ENCODE peak calls at places on chromosomes 1 and 21, in eight cellular contexts. One of them, this sample, is unnamed.

GRCh38 chr1:76939107-76939816 is 72.0 kb downstream of the ST6GALNAC5 start:
- DNase-seq in choroid plexus epithelial cell: peak
- DNase-seq in CD8-positive, alpha-beta T cell: no peak
- DNase-seq in effector memory CD4-positive, alpha-beta T cell: no peak
- DNase-seq in fibroblast of pulmonary artery: peak
- DNase-seq in ovary: no peak
- DNase-seq in heart right ventricle: no peak
- DNase-seq in IMR-90: peak
- DNase-seq in this sample: peak

GRCh38 chr1:10980094-10980577 is 32.3 kb upstream of the TARDBP start:
- DNase-seq in choroid plexus epithelial cell: peak
- DNase-seq in CD8-positive, alpha-beta T cell: no peak
- DNase-seq in effector memory CD4-positive, alpha-beta T cell: no peak
- DNase-seq in fibroblast of pulmonary artery: peak
- DNase-seq in ovary: peak
- DNase-seq in heart right ventricle: peak
- DNase-seq in IMR-90: peak
- DNase-seq in this sample: no peak

GRCh38 chr1:161709373-161709772 is 2.3 kb downstream of the FCRLA start:
- DNase-seq in choroid plexus epithelial cell: no peak
- DNase-seq in CD8-positive, alpha-beta T cell: no peak
- DNase-seq in effector memory CD4-positive, alpha-beta T cell: no peak
- DNase-seq in fibroblast of pulmonary artery: no peak
- DNase-seq in ovary: no peak
- DNase-seq in heart right ventricle: no peak
- DNase-seq in IMR-90: no peak
- DNase-seq in this sample: no peak

GRCh38 chr21:23853796-23854379 is 1753.4 kb downstream of the MRPL39 start:
- DNase-seq in choroid plexus epithelial cell: peak
- DNase-seq in CD8-positive, alpha-beta T cell: no peak
- DNase-seq in effector memory CD4-positive, alpha-beta T cell: no peak
- DNase-seq in fibroblast of pulmonary artery: peak
- DNase-seq in ovary: no peak
- DNase-seq in heart right ventricle: no peak
- DNase-seq in IMR-90: peak
- DNase-seq in this sample: no peak

GRCh38 chr1:119660253-119661078 is 12.4 kb upstream of the ZNF697 start:
- DNase-seq in choroid plexus epithelial cell: no peak
- DNase-seq in CD8-positive, alpha-beta T cell: no peak
- DNase-seq in effector memory CD4-positive, alpha-beta T cell: no peak
- DNase-seq in fibroblast of pulmonary artery: no peak
- DNase-seq in ovary: no peak
- DNase-seq in heart right ventricle: no peak
- DNase-seq in IMR-90: no peak
- DNase-seq in this sample: no peak

GRCh38 chr1:181059435-181059834 is 25.7 kb downstream of the MR1 start:
- DNase-seq in choroid plexus epithelial cell: no peak
- DNase-seq in CD8-positive, alpha-beta T cell: no peak
- DNase-seq in effector memory CD4-positive, alpha-beta T cell: no peak
- DNase-seq in fibroblast of pulmonary artery: no peak
- DNase-seq in ovary: no peak
- DNase-seq in heart right ventricle: no peak
- DNase-seq in IMR-90: no peak
- DNase-seq in this sample: no peak

GRCh38 chr1:93574991-93575390 is 106.6 kb downstream of the BCAR3 start:
- DNase-seq in choroid plexus epithelial cell: no peak
- DNase-seq in CD8-positive, alpha-beta T cell: no peak
- DNase-seq in effector memory CD4-positive, alpha-beta T cell: no peak
- DNase-seq in fibroblast of pulmonary artery: no peak
- DNase-seq in ovary: no peak
- DNase-seq in heart right ventricle: no peak
- DNase-seq in IMR-90: no peak
- DNase-seq in this sample: no peak

GRCh38 chr1:230708631-230709580 is 5.0 kb downstream of the AGT start:
- DNase-seq in choroid plexus epithelial cell: no peak
- DNase-seq in CD8-positive, alpha-beta T cell: no peak
- DNase-seq in effector memory CD4-positive, alpha-beta T cell: no peak
- DNase-seq in fibroblast of pulmonary artery: no peak
- DNase-seq in ovary: no peak
- DNase-seq in heart right ventricle: peak
- DNase-seq in IMR-90: no peak
- DNase-seq in this sample: no peak

GRCh38 chr1:82931051-82931450 is 1067.9 kb downstream of the TTLL7 start:
- DNase-seq in choroid plexus epithelial cell: peak
- DNase-seq in CD8-positive, alpha-beta T cell: no peak
- DNase-seq in effector memory CD4-positive, alpha-beta T cell: no peak
- DNase-seq in fibroblast of pulmonary artery: peak
- DNase-seq in ovary: no peak
- DNase-seq in heart right ventricle: no peak
- DNase-seq in IMR-90: no peak
- DNase-seq in this sample: no peak

GRCh38 chr1:208538587-208538986 is 294.4 kb upstream of the PLXNA2 start:
- DNase-seq in choroid plexus epithelial cell: no peak
- DNase-seq in CD8-positive, alpha-beta T cell: no peak
- DNase-seq in effector memory CD4-positive, alpha-beta T cell: no peak
- DNase-seq in fibroblast of pulmonary artery: no peak
- DNase-seq in ovary: no peak
- DNase-seq in heart right ventricle: no peak
- DNase-seq in IMR-90: no peak
- DNase-seq in this sample: no peak
- H3K4me3 ChIP-seq in choroid plexus epithelial cell: no peak
- H3K4me3 ChIP-seq in CD8-positive, alpha-beta T cell: no peak
- H3K4me3 ChIP-seq in effector memory CD4-positive, alpha-beta T cell: no peak
- H3K4me3 ChIP-seq in fibroblast of pulmonary artery: no peak
- H3K4me3 ChIP-seq in ovary: no peak
- H3K4me3 ChIP-seq in heart right ventricle: no peak
- H3K4me3 ChIP-seq in IMR-90: no peak
- H3K4me3 ChIP-seq in this sample: no peak

GRCh38 chr1:187627516-187627915 is 798.8 kb downstream of the PLA2G4A start:
- DNase-seq in choroid plexus epithelial cell: no peak
- DNase-seq in CD8-positive, alpha-beta T cell: no peak
- DNase-seq in effector memory CD4-positive, alpha-beta T cell: no peak
- DNase-seq in fibroblast of pulmonary artery: no peak
- DNase-seq in ovary: no peak
- DNase-seq in heart right ventricle: no peak
- DNase-seq in IMR-90: no peak
- DNase-seq in this sample: no peak
- H3K4me3 ChIP-seq in choroid plexus epithelial cell: no peak
- H3K4me3 ChIP-seq in CD8-positive, alpha-beta T cell: no peak
- H3K4me3 ChIP-seq in effector memory CD4-positive, alpha-beta T cell: no peak
- H3K4me3 ChIP-seq in fibroblast of pulmonary artery: no peak
- H3K4me3 ChIP-seq in ovary: no peak
- H3K4me3 ChIP-seq in heart right ventricle: no peak
- H3K4me3 ChIP-seq in IMR-90: no peak
- H3K4me3 ChIP-seq in this sample: no peak

DNA sequence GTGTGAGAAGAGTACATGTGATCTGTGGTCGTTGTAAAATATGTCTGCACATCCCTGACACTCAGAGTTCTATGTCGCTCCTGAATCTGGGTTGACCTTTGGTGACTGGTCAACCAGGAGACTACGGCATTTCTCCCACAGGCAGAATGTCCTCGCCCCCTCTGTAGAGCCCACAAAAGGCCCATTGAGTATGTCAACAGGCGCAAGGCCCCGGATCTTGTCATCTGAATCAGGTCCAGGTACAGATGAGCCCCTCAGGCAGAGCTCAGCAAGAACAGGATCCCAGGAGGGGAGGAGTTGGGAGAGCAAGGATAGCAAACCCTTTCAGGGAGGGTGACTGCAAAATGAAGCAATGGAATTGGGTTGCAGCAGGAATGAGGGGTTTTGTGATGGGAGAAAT is 126.5 kb downstream of the MATN1 start:
- DNase-seq in choroid plexus epithelial cell: no peak
- DNase-seq in CD8-positive, alpha-beta T cell: no peak
- DNase-seq in effector memory CD4-positive, alpha-beta T cell: no peak
- DNase-seq in fibroblast of pulmonary artery: no peak
- DNase-seq in ovary: no peak
- DNase-seq in heart right ventricle: peak
- DNase-seq in IMR-90: no peak
- DNase-seq in this sample: no peak
- H3K4me3 ChIP-seq in choroid plexus epithelial cell: no peak
- H3K4me3 ChIP-seq in CD8-positive, alpha-beta T cell: no peak
- H3K4me3 ChIP-seq in effector memory CD4-positive, alpha-beta T cell: no peak
- H3K4me3 ChIP-seq in fibroblast of pulmonary artery: no peak
- H3K4me3 ChIP-seq in ovary: no peak
- H3K4me3 ChIP-seq in heart right ventricle: no peak
- H3K4me3 ChIP-seq in IMR-90: no peak
- H3K4me3 ChIP-seq in this sample: no peak

GRCh38 chr1:165840419-165840818 is 13.0 kb downstream of the UCK2 start:
- DNase-seq in choroid plexus epithelial cell: no peak
- DNase-seq in CD8-positive, alpha-beta T cell: no peak
- DNase-seq in effector memory CD4-positive, alpha-beta T cell: no peak
- DNase-seq in fibroblast of pulmonary artery: no peak
- DNase-seq in ovary: no peak
- DNase-seq in heart right ventricle: no peak
- DNase-seq in IMR-90: no peak
- DNase-seq in this sample: no peak

GRCh38 chr1:165843304-165843703 is 15.9 kb downstream of the UCK2 start:
- DNase-seq in choroid plexus epithelial cell: no peak
- DNase-seq in CD8-positive, alpha-beta T cell: no peak
- DNase-seq in effector memory CD4-positive, alpha-beta T cell: no peak
- DNase-seq in fibroblast of pulmonary artery: no peak
- DNase-seq in ovary: no peak
- DNase-seq in heart right ventricle: no peak
- DNase-seq in IMR-90: peak
- DNase-seq in this sample: no peak

GRCh38 chr1:165841582-165842362 is 14.4 kb downstream of the UCK2 start:
- DNase-seq in choroid plexus epithelial cell: peak
- DNase-seq in CD8-positive, alpha-beta T cell: no peak
- DNase-seq in effector memory CD4-positive, alpha-beta T cell: no peak
- DNase-seq in fibroblast of pulmonary artery: peak
- DNase-seq in ovary: no peak
- DNase-seq in heart right ventricle: no peak
- DNase-seq in IMR-90: peak
- DNase-seq in this sample: no peak

GRCh38 chr1:165844114-165844798 is 16.8 kb downstream of the UCK2 start:
- DNase-seq in choroid plexus epithelial cell: no peak
- DNase-seq in CD8-positive, alpha-beta T cell: no peak
- DNase-seq in effector memory CD4-positive, alpha-beta T cell: no peak
- DNase-seq in fibroblast of pulmonary artery: no peak
- DNase-seq in ovary: no peak
- DNase-seq in heart right ventricle: no peak
- DNase-seq in IMR-90: no peak
- DNase-seq in this sample: no peak

GRCh38 chr1:165842363-165843129 is 15.1 kb downstream of the UCK2 start:
- DNase-seq in choroid plexus epithelial cell: peak
- DNase-seq in CD8-positive, alpha-beta T cell: no peak
- DNase-seq in effector memory CD4-positive, alpha-beta T cell: no peak
- DNase-seq in fibroblast of pulmonary artery: peak
- DNase-seq in ovary: no peak
- DNase-seq in heart right ventricle: peak
- DNase-seq in IMR-90: peak
- DNase-seq in this sample: no peak
- H3K4me3 ChIP-seq in choroid plexus epithelial cell: no peak
- H3K4me3 ChIP-seq in CD8-positive, alpha-beta T cell: no peak
- H3K4me3 ChIP-seq in effector memory CD4-positive, alpha-beta T cell: no peak
- H3K4me3 ChIP-seq in fibroblast of pulmonary artery: no peak
- H3K4me3 ChIP-seq in ovary: no peak
- H3K4me3 ChIP-seq in heart right ventricle: no peak
- H3K4me3 ChIP-seq in IMR-90: no peak
- H3K4me3 ChIP-seq in this sample: no peak

GRCh38 chr1:243850013-243850367 is at the start of gene AKT3:
- DNase-seq in choroid plexus epithelial cell: no peak
- DNase-seq in CD8-positive, alpha-beta T cell: no peak
- DNase-seq in effector memory CD4-positive, alpha-beta T cell: no peak
- DNase-seq in fibroblast of pulmonary artery: no peak
- DNase-seq in ovary: no peak
- DNase-seq in heart right ventricle: no peak
- DNase-seq in IMR-90: no peak
- DNase-seq in this sample: no peak

GRCh38 chr1:243846761-243847160 is 3.3 kb downstream of the AKT3 start:
- DNase-seq in choroid plexus epithelial cell: no peak
- DNase-seq in CD8-positive, alpha-beta T cell: no peak
- DNase-seq in effector memory CD4-positive, alpha-beta T cell: no peak
- DNase-seq in fibroblast of pulmonary artery: no peak
- DNase-seq in ovary: no peak
- DNase-seq in heart right ventricle: no peak
- DNase-seq in IMR-90: no peak
- DNase-seq in this sample: no peak

GRCh38 chr1:243850368-243851128 is 505 bp upstream of the AKT3 start:
- DNase-seq in choroid plexus epithelial cell: peak
- DNase-seq in CD8-positive, alpha-beta T cell: peak
- DNase-seq in effector memory CD4-positive, alpha-beta T cell: peak
- DNase-seq in fibroblast of pulmonary artery: peak
- DNase-seq in ovary: peak
- DNase-seq in heart right ventricle: peak
- DNase-seq in IMR-90: peak
- DNase-seq in this sample: no peak

GRCh38 chr1:243849089-243850012 is 692 bp downstream of the AKT3 start:
- DNase-seq in choroid plexus epithelial cell: peak
- DNase-seq in CD8-positive, alpha-beta T cell: peak
- DNase-seq in effector memory CD4-positive, alpha-beta T cell: peak
- DNase-seq in fibroblast of pulmonary artery: peak
- DNase-seq in ovary: peak
- DNase-seq in heart right ventricle: peak
- DNase-seq in IMR-90: peak
- DNase-seq in this sample: no peak

DNA sequence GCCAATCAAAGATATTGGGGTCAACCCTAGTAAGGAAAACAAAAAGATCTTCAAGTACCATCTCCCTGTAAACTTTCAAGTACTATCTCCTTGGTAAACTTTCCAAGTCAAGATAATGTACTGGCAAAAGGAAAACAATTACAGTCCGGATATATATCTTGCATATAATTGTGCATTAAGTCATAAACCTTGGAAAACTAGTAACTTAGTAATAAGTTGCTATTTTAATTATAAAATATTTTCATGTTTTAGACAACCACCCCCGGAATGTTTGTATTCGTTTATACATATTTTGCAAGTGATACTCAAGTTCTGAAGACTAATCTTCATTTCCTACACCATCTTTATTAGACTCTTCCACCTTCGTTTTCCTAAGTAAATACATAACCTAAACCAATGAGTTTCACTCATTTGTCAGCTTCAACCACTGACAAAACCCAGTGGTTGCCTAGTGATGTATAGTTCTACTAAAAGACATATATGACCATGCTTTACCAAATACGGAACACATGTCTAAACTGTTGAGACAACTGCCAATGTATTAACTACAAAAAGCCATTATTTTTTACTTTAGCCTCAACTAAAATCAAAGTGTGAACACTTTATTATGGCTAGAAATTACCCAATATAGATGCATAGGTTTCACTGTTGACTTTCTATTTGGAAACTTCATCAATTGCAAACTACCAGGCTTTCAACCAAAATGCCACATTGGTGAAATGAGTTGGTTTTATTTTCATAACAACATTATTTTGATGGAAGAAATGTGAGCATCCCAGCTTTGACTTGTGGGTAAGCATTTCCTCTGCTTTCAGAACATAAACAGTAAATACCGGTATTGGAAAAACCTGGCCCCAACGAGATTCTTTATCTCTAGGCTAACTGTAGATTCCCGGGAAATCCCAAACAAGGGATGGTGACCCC is 1.6 kb downstream of the AKT3 start:
- DNase-seq in choroid plexus epithelial cell: no peak
- DNase-seq in CD8-positive, alpha-beta T cell: no peak
- DNase-seq in effector memory CD4-positive, alpha-beta T cell: no peak
- DNase-seq in fibroblast of pulmonary artery: no peak
- DNase-seq in ovary: no peak
- DNase-seq in heart right ventricle: no peak
- DNase-seq in IMR-90: no peak
- DNase-seq in this sample: no peak
- H3K4me3 ChIP-seq in choroid plexus epithelial cell: peak
- H3K4me3 ChIP-seq in CD8-positive, alpha-beta T cell: peak
- H3K4me3 ChIP-seq in effector memory CD4-positive, alpha-beta T cell: peak
- H3K4me3 ChIP-seq in fibroblast of pulmonary artery: peak
- H3K4me3 ChIP-seq in ovary: peak
- H3K4me3 ChIP-seq in heart right ventricle: peak
- H3K4me3 ChIP-seq in IMR-90: peak
- H3K4me3 ChIP-seq in this sample: peak

GRCh38 chr21:41686664-41687063 is 80.2 kb downstream of the RIPK4 start:
- DNase-seq in choroid plexus epithelial cell: no peak
- DNase-seq in CD8-positive, alpha-beta T cell: no peak
- DNase-seq in effector memory CD4-positive, alpha-beta T cell: no peak
- DNase-seq in fibroblast of pulmonary artery: no peak
- DNase-seq in ovary: no peak
- DNase-seq in heart right ventricle: no peak
- DNase-seq in IMR-90: no peak
- DNase-seq in this sample: no peak
- H3K4me3 ChIP-seq in choroid plexus epithelial cell: no peak
- H3K4me3 ChIP-seq in CD8-positive, alpha-beta T cell: no peak
- H3K4me3 ChIP-seq in effector memory CD4-positive, alpha-beta T cell: no peak
- H3K4me3 ChIP-seq in fibroblast of pulmonary artery: no peak
- H3K4me3 ChIP-seq in ovary: no peak
- H3K4me3 ChIP-seq in heart right ventricle: no peak
- H3K4me3 ChIP-seq in IMR-90: no peak
- H3K4me3 ChIP-seq in this sample: no peak